ENCODE peak calls at places on chromosomes 2 and 18, in eight cellular contexts. One of them, this sample, is unnamed.

GRCh38 chr2:20509766-20510490 is 63.1 kb downstream of the RHOB start:
- DNase-seq in CD4-positive, alpha-beta T cell: no peak
- DNase-seq in ascending aorta: no peak
- DNase-seq in adrenal gland: peak; percentile 39
- DNase-seq in PC-9: peak; percentile 76
- DNase-seq in IMR-90: peak; percentile 49
- DNase-seq in GM23338: peak; percentile 64
- DNase-seq in heart right ventricle: no peak
- DNase-seq in this sample: no peak

GRCh38 chr2:5839563-5839962 is 147.4 kb downstream of the SOX11 start:
- DNase-seq in CD4-positive, alpha-beta T cell: no peak
- DNase-seq in ascending aorta: no peak
- DNase-seq in adrenal gland: no peak
- DNase-seq in PC-9: no peak
- DNase-seq in IMR-90: no peak
- DNase-seq in GM23338: no peak
- DNase-seq in heart right ventricle: no peak
- DNase-seq in this sample: no peak

GRCh38 chr2:65159921-65160320 is 30.0 kb upstream of the RAB1A start:
- DNase-seq in CD4-positive, alpha-beta T cell: no peak
- DNase-seq in ascending aorta: no peak
- DNase-seq in adrenal gland: no peak
- DNase-seq in PC-9: no peak
- DNase-seq in IMR-90: no peak
- DNase-seq in GM23338: no peak
- DNase-seq in heart right ventricle: no peak
- DNase-seq in this sample: no peak

GRCh38 chr2:68412127-68412819 is 47.2 kb downstream of the PLEK start:
- DNase-seq in CD4-positive, alpha-beta T cell: no peak
- DNase-seq in ascending aorta: no peak
- DNase-seq in adrenal gland: no peak
- DNase-seq in PC-9: no peak
- DNase-seq in IMR-90: no peak
- DNase-seq in GM23338: no peak
- DNase-seq in heart right ventricle: no peak
- DNase-seq in this sample: no peak

GRCh38 chr2:25310965-25311865 is 30.5 kb downstream of the DNMT3A start:
- DNase-seq in CD4-positive, alpha-beta T cell: no peak
- DNase-seq in ascending aorta: no peak
- DNase-seq in adrenal gland: peak; percentile 83
- DNase-seq in PC-9: peak; percentile 90
- DNase-seq in IMR-90: no peak
- DNase-seq in GM23338: peak; percentile 81
- DNase-seq in heart right ventricle: peak; percentile 73
- DNase-seq in this sample: no peak

GRCh38 chr2:239264838-239265651 is 135.8 kb downstream of the HDAC4 start:
- DNase-seq in CD4-positive, alpha-beta T cell: peak; percentile 53
- DNase-seq in ascending aorta: peak; percentile 40
- DNase-seq in adrenal gland: peak; percentile 70
- DNase-seq in PC-9: peak; percentile 55
- DNase-seq in IMR-90: peak; percentile 61
- DNase-seq in GM23338: no peak
- DNase-seq in heart right ventricle: no peak
- DNase-seq in this sample: no peak

GRCh38 chr2:121519732-121520640 is 10.7 kb upstream of the RNU4ATAC start:
- DNase-seq in CD4-positive, alpha-beta T cell: no peak
- DNase-seq in ascending aorta: no peak
- DNase-seq in adrenal gland: no peak
- DNase-seq in PC-9: no peak
- DNase-seq in IMR-90: peak; percentile 23
- DNase-seq in GM23338: no peak
- DNase-seq in heart right ventricle: no peak
- DNase-seq in this sample: peak; percentile 18

GRCh38 chr18:41004320-41004719 is 950.7 kb upstream of the PIK3C3 start:
- DNase-seq in CD4-positive, alpha-beta T cell: no peak
- DNase-seq in ascending aorta: no peak
- DNase-seq in adrenal gland: no peak
- DNase-seq in PC-9: no peak
- DNase-seq in IMR-90: no peak
- DNase-seq in GM23338: peak; percentile 29
- DNase-seq in heart right ventricle: no peak
- DNase-seq in this sample: no peak

GRCh38 chr18:36274296-36274695 is 23.2 kb upstream of the FHOD3 start:
- DNase-seq in CD4-positive, alpha-beta T cell: no peak
- DNase-seq in ascending aorta: no peak
- DNase-seq in adrenal gland: no peak
- DNase-seq in PC-9: no peak
- DNase-seq in IMR-90: no peak
- DNase-seq in GM23338: no peak
- DNase-seq in heart right ventricle: no peak
- DNase-seq in this sample: no peak

GRCh38 chr18:36271153-36271552 is 26.4 kb upstream of the FHOD3 start:
- DNase-seq in CD4-positive, alpha-beta T cell: no peak
- DNase-seq in ascending aorta: no peak
- DNase-seq in adrenal gland: no peak
- DNase-seq in PC-9: no peak
- DNase-seq in IMR-90: no peak
- DNase-seq in GM23338: no peak
- DNase-seq in heart right ventricle: no peak
- DNase-seq in this sample: no peak

GRCh38 chr18:36279001-36279400 is 18.5 kb upstream of the FHOD3 start:
- DNase-seq in CD4-positive, alpha-beta T cell: no peak
- DNase-seq in ascending aorta: no peak
- DNase-seq in adrenal gland: no peak
- DNase-seq in PC-9: no peak
- DNase-seq in IMR-90: no peak
- DNase-seq in GM23338: no peak
- DNase-seq in heart right ventricle: no peak
- DNase-seq in this sample: no peak

GRCh38 chr18:36273347-36273746 is 24.2 kb upstream of the FHOD3 start:
- DNase-seq in CD4-positive, alpha-beta T cell: no peak
- DNase-seq in ascending aorta: no peak
- DNase-seq in adrenal gland: no peak
- DNase-seq in PC-9: no peak
- DNase-seq in IMR-90: no peak
- DNase-seq in GM23338: no peak
- DNase-seq in heart right ventricle: no peak
- DNase-seq in this sample: no peak

DNA sequence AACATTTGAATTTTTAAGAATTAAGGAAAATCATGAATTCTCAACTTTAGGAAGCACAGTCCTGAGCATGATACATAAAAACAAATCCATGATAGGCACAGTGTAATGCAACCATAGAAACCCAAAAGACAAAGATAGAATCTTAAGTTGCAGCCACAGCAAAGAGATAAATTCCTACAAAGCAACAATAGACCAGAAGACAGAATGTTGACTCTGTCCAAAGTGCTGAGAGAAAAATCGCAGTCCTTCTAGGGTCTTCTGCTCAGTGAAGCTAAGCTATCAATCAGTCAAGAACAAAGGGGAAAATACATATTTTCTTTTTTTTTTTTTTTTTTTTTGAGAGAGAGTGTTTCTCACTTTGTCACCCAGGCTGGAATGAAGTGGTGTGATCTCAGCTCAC is 22.0 kb upstream of the FHOD3 start:
- DNase-seq in CD4-positive, alpha-beta T cell: no peak
- DNase-seq in ascending aorta: no peak
- DNase-seq in adrenal gland: no peak
- DNase-seq in PC-9: no peak
- DNase-seq in IMR-90: no peak
- DNase-seq in GM23338: no peak
- DNase-seq in heart right ventricle: no peak
- DNase-seq in this sample: no peak
- H3K27ac ChIP-seq in CD4-positive, alpha-beta T cell: no peak overlapping the region
- H3K27ac ChIP-seq in ascending aorta: no peak overlapping the region
- H3K27ac ChIP-seq in adrenal gland: no peak overlapping the region
- H3K27ac ChIP-seq in PC-9: no peak overlapping the region
- H3K27ac ChIP-seq in IMR-90: no peak overlapping the region
- H3K27ac ChIP-seq in GM23338: no peak overlapping the region
- H3K27ac ChIP-seq in heart right ventricle: no peak overlapping the region
- H3K27ac ChIP-seq in this sample: no peak overlapping the region

GRCh38 chr18:48804856-48805610 is 145.7 kb downstream of the SMAD7 start:
- DNase-seq in CD4-positive, alpha-beta T cell: peak; percentile 23
- DNase-seq in ascending aorta: no peak
- DNase-seq in adrenal gland: peak; percentile 16
- DNase-seq in PC-9: no peak
- DNase-seq in IMR-90: no peak
- DNase-seq in GM23338: no peak
- DNase-seq in heart right ventricle: no peak
- DNase-seq in this sample: no peak

GRCh38 chr18:48803951-48804855 is 146.6 kb downstream of the SMAD7 start:
- DNase-seq in CD4-positive, alpha-beta T cell: peak; percentile 25
- DNase-seq in ascending aorta: no peak
- DNase-seq in adrenal gland: peak; percentile 6
- DNase-seq in PC-9: no peak
- DNase-seq in IMR-90: no peak
- DNase-seq in GM23338: no peak
- DNase-seq in heart right ventricle: no peak
- DNase-seq in this sample: no peak

GRCh38 chr18:48803518-48803917 is 147.2 kb downstream of the SMAD7 start:
- DNase-seq in CD4-positive, alpha-beta T cell: peak; percentile 15
- DNase-seq in ascending aorta: no peak
- DNase-seq in adrenal gland: peak; percentile 8
- DNase-seq in PC-9: no peak
- DNase-seq in IMR-90: no peak
- DNase-seq in GM23338: no peak
- DNase-seq in heart right ventricle: no peak
- DNase-seq in this sample: no peak

GRCh38 chr18:48806551-48807261 is 144.1 kb downstream of the SMAD7 start:
- DNase-seq in CD4-positive, alpha-beta T cell: peak; percentile 29
- DNase-seq in ascending aorta: no peak
- DNase-seq in adrenal gland: peak; percentile 28
- DNase-seq in PC-9: no peak
- DNase-seq in IMR-90: no peak
- DNase-seq in GM23338: peak; percentile 17
- DNase-seq in heart right ventricle: peak; percentile 46
- DNase-seq in this sample: no peak

DNA sequence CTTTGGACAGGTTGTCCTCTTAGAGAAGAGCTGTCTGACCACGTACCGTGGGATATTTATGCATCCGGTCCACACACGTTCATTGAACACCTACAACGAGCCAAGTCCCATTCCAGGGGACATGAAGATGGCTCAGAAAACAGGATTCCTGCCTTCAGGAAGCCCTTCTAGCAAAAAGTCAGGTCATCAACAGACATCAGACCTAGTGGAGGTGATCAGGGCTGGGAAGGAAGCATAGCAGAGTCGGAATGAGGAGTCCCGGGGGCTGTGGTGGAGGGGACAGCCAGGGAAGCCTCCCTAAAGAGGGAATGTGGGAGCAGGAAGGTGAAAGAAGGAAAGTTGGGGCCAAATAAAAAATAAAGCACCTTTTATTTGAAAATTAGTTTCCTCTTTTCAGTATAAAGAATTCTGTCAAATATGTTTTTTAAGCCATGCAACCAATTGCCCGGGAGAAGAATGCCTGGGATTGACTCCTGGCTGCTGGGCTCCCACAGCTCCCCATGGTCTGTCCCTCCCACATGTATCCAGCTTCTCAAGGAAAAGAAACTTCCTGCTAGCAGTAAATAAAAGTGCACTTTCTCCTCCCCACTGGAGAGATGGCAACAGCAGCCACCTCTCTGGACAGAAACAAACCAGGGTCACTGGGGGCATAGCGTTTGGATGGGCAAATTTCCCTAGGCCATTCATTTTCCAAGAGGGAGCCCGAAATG is 144.8 kb downstream of the SMAD7 start:
- DNase-seq in CD4-positive, alpha-beta T cell: peak; percentile 2
- DNase-seq in ascending aorta: no peak
- DNase-seq in adrenal gland: peak; percentile 10
- DNase-seq in PC-9: no peak
- DNase-seq in IMR-90: no peak
- DNase-seq in GM23338: no peak
- DNase-seq in heart right ventricle: no peak
- DNase-seq in this sample: no peak
- H3K27ac ChIP-seq in CD4-positive, alpha-beta T cell: no peak overlapping the region
- H3K27ac ChIP-seq in ascending aorta: peak overlapping the region; percentile 88
- H3K27ac ChIP-seq in adrenal gland: peak overlapping the region; percentile 34
- H3K27ac ChIP-seq in PC-9: no peak overlapping the region
- H3K27ac ChIP-seq in IMR-90: no peak overlapping the region
- H3K27ac ChIP-seq in GM23338: no peak overlapping the region
- H3K27ac ChIP-seq in heart right ventricle: peak overlapping the region; percentile 55
- H3K27ac ChIP-seq in this sample: peak overlapping the region; percentile 71

GRCh38 chr18:63515799-63516198 is 26.4 kb upstream of the SERPINB12 start:
- DNase-seq in CD4-positive, alpha-beta T cell: no peak
- DNase-seq in ascending aorta: no peak
- DNase-seq in adrenal gland: no peak
- DNase-seq in PC-9: no peak
- DNase-seq in IMR-90: no peak
- DNase-seq in GM23338: no peak
- DNase-seq in heart right ventricle: no peak
- DNase-seq in this sample: no peak

GRCh38 chr18:63520053-63520452 is 22.1 kb upstream of the SERPINB12 start:
- DNase-seq in CD4-positive, alpha-beta T cell: no peak
- DNase-seq in ascending aorta: no peak
- DNase-seq in adrenal gland: no peak
- DNase-seq in PC-9: no peak
- DNase-seq in IMR-90: no peak
- DNase-seq in GM23338: no peak
- DNase-seq in heart right ventricle: no peak
- DNase-seq in this sample: no peak

GRCh38 chr18:63514326-63514725 is 27.8 kb upstream of the SERPINB12 start:
- DNase-seq in CD4-positive, alpha-beta T cell: no peak
- DNase-seq in ascending aorta: no peak
- DNase-seq in adrenal gland: no peak
- DNase-seq in PC-9: no peak
- DNase-seq in IMR-90: no peak
- DNase-seq in GM23338: peak; percentile 35
- DNase-seq in heart right ventricle: no peak
- DNase-seq in this sample: no peak

GRCh38 chr18:63515279-63515678 is 26.9 kb upstream of the SERPINB12 start:
- DNase-seq in CD4-positive, alpha-beta T cell: no peak
- DNase-seq in ascending aorta: no peak
- DNase-seq in adrenal gland: no peak
- DNase-seq in PC-9: no peak
- DNase-seq in IMR-90: no peak
- DNase-seq in GM23338: peak; percentile 54
- DNase-seq in heart right ventricle: no peak
- DNase-seq in this sample: no peak

DNA sequence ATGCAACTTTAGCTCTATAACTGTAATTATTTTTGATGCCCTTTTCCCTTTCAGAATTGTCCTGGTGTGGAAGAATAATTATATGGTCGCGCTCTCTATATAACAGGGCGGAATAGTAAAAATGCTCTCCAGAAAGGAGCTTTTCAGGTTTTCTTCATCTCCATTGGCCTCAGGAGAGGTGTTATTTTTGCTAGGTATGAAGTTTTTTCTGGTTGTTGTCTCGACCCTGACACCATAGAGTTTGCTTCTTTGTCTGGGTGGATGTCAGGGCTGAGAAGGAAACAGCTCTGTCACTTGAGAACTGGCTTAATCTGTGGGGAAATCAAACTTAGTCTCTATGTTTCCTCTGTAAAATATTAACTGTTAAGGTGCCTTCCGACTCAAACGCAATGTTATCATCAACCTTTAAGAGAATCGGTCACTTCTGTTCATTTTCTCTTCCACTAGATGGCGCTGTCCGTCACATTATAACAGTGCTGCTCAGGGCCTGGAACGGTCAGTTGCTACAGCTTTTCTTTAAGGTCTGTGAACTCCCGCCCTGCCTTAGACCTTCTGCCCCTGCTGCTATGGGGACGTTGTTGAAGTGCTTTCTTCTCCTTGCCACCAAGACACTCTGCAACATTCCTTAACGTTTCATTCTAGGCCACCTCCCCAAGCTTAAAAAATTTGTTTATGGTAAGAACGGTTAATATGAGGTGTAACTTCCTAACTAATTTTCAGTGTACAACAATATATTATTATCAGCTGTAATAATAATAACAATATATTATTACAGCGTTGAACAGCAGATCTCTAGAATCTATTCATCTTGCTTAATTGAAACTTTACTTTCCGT is 23.8 kb upstream of the SERPINB12 start:
- DNase-seq in CD4-positive, alpha-beta T cell: no peak
- DNase-seq in ascending aorta: no peak
- DNase-seq in adrenal gland: peak; percentile 51
- DNase-seq in PC-9: peak; percentile 45
- DNase-seq in IMR-90: peak; percentile 70
- DNase-seq in GM23338: peak; percentile 95
- DNase-seq in heart right ventricle: no peak
- DNase-seq in this sample: peak; percentile 2
- H3K27ac ChIP-seq in CD4-positive, alpha-beta T cell: no peak overlapping the region
- H3K27ac ChIP-seq in ascending aorta: no peak overlapping the region
- H3K27ac ChIP-seq in adrenal gland: no peak overlapping the region
- H3K27ac ChIP-seq in PC-9: no peak overlapping the region
- H3K27ac ChIP-seq in IMR-90: no peak overlapping the region
- H3K27ac ChIP-seq in GM23338: no peak overlapping the region
- H3K27ac ChIP-seq in heart right ventricle: no peak overlapping the region
- H3K27ac ChIP-seq in this sample: no peak overlapping the region

GRCh38 chr2:227260041-227260440 is 65.0 kb upstream of the MFF start:
- DNase-seq in CD4-positive, alpha-beta T cell: no peak
- DNase-seq in ascending aorta: no peak
- DNase-seq in adrenal gland: no peak
- DNase-seq in PC-9: no peak
- DNase-seq in IMR-90: no peak
- DNase-seq in GM23338: no peak
- DNase-seq in heart right ventricle: no peak
- DNase-seq in this sample: no peak
- H3K27ac ChIP-seq in CD4-positive, alpha-beta T cell: no peak overlapping the region
- H3K27ac ChIP-seq in ascending aorta: no peak overlapping the region
- H3K27ac ChIP-seq in adrenal gland: no peak overlapping the region
- H3K27ac ChIP-seq in PC-9: no peak overlapping the region
- H3K27ac ChIP-seq in IMR-90: no peak overlapping the region
- H3K27ac ChIP-seq in GM23338: no peak overlapping the region
- H3K27ac ChIP-seq in heart right ventricle: no peak overlapping the region
- H3K27ac ChIP-seq in this sample: no peak overlapping the region

This sample was measured in caudate nucleus.